ENCODE peak calls at places on chromosomes 12 and 14, in nine cellular contexts. One of them, this sample, is unnamed.

GRCh38 chr12:106079148-106079738 is 59.5 kb downstream of the NUAK1 start:
- DNase-seq in MM.1S: no peak
- DNase-seq in MCF 10A: no peak
- DNase-seq in fibroblast of mammary gland: no peak
- DNase-seq in GM20000: no peak
- DNase-seq in ovary: no peak
- DNase-seq in sigmoid colon: no peak
- DNase-seq in GM06990: no peak
- DNase-seq in chondrocyte: no peak
- DNase-seq in this sample: no peak

GRCh38 chr12:91413591-91413990 is 231.0 kb upstream of the DCN start:
- DNase-seq in fibroblast of mammary gland: peak; percentile 55
- DNase-seq in GM20000: no peak
- DNase-seq in MM.1S: no peak
- DNase-seq in chondrocyte: no peak
- DNase-seq in GM06990: no peak
- DNase-seq in MCF 10A: peak; percentile 85
- DNase-seq in sigmoid colon: no peak
- DNase-seq in ovary: no peak
- DNase-seq in this sample: peak; percentile 82

GRCh38 chr14:55130194-55130550 is 1.1 kb downstream of the LGALS3 start:
- DNase-seq in ovary: no peak
- DNase-seq in sigmoid colon: no peak
- DNase-seq in MM.1S: no peak
- DNase-seq in fibroblast of mammary gland: peak; percentile 75
- DNase-seq in GM06990: no peak
- DNase-seq in MCF 10A: peak; percentile 79
- DNase-seq in GM20000: no peak
- DNase-seq in chondrocyte: no peak
- DNase-seq in this sample: no peak

GRCh38 chr12:26238341-26239126 is 43.2 kb downstream of the SSPN start:
- DNase-seq in chondrocyte: no peak
- DNase-seq in sigmoid colon: no peak
- DNase-seq in GM20000: no peak
- DNase-seq in GM06990: no peak
- DNase-seq in ovary: no peak
- DNase-seq in MM.1S: no peak
- DNase-seq in MCF 10A: peak; percentile 5
- DNase-seq in fibroblast of mammary gland: peak; percentile 25
- DNase-seq in this sample: no peak

GRCh38 chr12:117063162-117063911 is 35.9 kb downstream of the TESC start:
- DNase-seq in MM.1S: no peak
- DNase-seq in fibroblast of mammary gland: no peak
- DNase-seq in chondrocyte: no peak
- DNase-seq in GM06990: peak; percentile 41
- DNase-seq in sigmoid colon: no peak
- DNase-seq in GM20000: no peak
- DNase-seq in ovary: no peak
- DNase-seq in MCF 10A: no peak
- DNase-seq in this sample: no peak

GRCh38 chr12:110343114-110343513 is 60.4 kb downstream of the ANAPC7 start:
- DNase-seq in MM.1S: no peak
- DNase-seq in GM06990: no peak
- DNase-seq in GM20000: no peak
- DNase-seq in sigmoid colon: no peak
- DNase-seq in chondrocyte: no peak
- DNase-seq in ovary: no peak
- DNase-seq in MCF 10A: no peak
- DNase-seq in fibroblast of mammary gland: no peak
- DNase-seq in this sample: no peak

GRCh38 chr12:2785017-2785416 is 9.8 kb upstream of the FKBP4 start:
- DNase-seq in GM06990: no peak
- DNase-seq in ovary: no peak
- DNase-seq in GM20000: no peak
- DNase-seq in MM.1S: no peak
- DNase-seq in fibroblast of mammary gland: no peak
- DNase-seq in MCF 10A: no peak
- DNase-seq in sigmoid colon: no peak
- DNase-seq in chondrocyte: no peak
- DNase-seq in this sample: no peak

GRCh38 chr12:46451276-46452021 is 78.9 kb upstream of the SLC38A2 start:
- DNase-seq in fibroblast of mammary gland: no peak
- DNase-seq in MM.1S: no peak
- DNase-seq in GM20000: no peak
- DNase-seq in ovary: no peak
- DNase-seq in MCF 10A: no peak
- DNase-seq in sigmoid colon: no peak
- DNase-seq in chondrocyte: no peak
- DNase-seq in GM06990: no peak
- DNase-seq in this sample: no peak

GRCh38 chr12:127822743-127823433 is 444.1 kb upstream of the TMEM132C start:
- DNase-seq in GM20000: no peak
- DNase-seq in sigmoid colon: no peak
- DNase-seq in fibroblast of mammary gland: no peak
- DNase-seq in chondrocyte: no peak
- DNase-seq in MM.1S: no peak
- DNase-seq in GM06990: no peak
- DNase-seq in ovary: no peak
- DNase-seq in MCF 10A: no peak
- DNase-seq in this sample: no peak

GRCh38 chr12:54279227-54279631 is 693 bp downstream of the CBX5 start:
- DNase-seq in fibroblast of mammary gland: no peak
- DNase-seq in GM20000: no peak
- DNase-seq in sigmoid colon: no peak
- DNase-seq in MCF 10A: no peak
- DNase-seq in MM.1S: no peak
- DNase-seq in ovary: no peak
- DNase-seq in GM06990: no peak
- DNase-seq in chondrocyte: no peak
- DNase-seq in this sample: no peak

GRCh38 chr12:89619764-89620163 is 88.9 kb downstream of the ATP2B1 start:
- DNase-seq in fibroblast of mammary gland: no peak
- DNase-seq in MCF 10A: no peak
- DNase-seq in GM06990: no peak
- DNase-seq in MM.1S: no peak
- DNase-seq in sigmoid colon: no peak
- DNase-seq in GM20000: no peak
- DNase-seq in ovary: no peak
- DNase-seq in chondrocyte: no peak
- DNase-seq in this sample: no peak

GRCh38 chr12:125549171-125549570 is 483.9 kb downstream of the AACS start:
- DNase-seq in fibroblast of mammary gland: no peak
- DNase-seq in sigmoid colon: no peak
- DNase-seq in MM.1S: no peak
- DNase-seq in GM06990: no peak
- DNase-seq in GM20000: no peak
- DNase-seq in ovary: no peak
- DNase-seq in MCF 10A: no peak
- DNase-seq in chondrocyte: no peak
- DNase-seq in this sample: no peak

DNA sequence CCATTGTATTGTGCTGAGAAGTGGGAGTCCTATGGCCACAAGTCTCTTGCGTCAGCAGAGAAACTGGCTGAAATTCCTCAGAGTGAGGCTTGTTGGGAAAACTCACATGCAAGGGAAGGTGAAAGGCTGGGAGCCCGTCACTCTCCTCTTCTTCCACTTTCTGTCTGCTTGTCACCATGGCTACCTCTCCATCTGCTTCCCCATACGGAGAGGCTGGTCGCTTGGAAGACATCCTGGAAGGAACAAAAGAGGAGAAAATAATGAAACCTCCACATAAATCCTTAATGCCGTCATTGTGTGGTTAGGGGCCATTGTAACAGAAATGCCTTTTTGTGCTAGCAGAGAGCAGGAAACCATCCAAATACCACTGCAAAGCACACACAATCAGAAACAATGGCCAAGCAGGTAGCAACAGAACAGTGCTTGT is 53.7 kb downstream of the SOX5 start:
- DNase-seq in ovary: no peak
- DNase-seq in MM.1S: no peak
- DNase-seq in sigmoid colon: no peak
- DNase-seq in fibroblast of mammary gland: no peak
- DNase-seq in GM20000: no peak
- DNase-seq in chondrocyte: no peak
- DNase-seq in GM06990: no peak
- DNase-seq in MCF 10A: no peak
- DNase-seq in this sample: no peak
- TF ChIP-seq CTCF in ovary: no peak
- TF ChIP-seq CTCF in MM.1S: no peak
- TF ChIP-seq CTCF in sigmoid colon: no peak
- TF ChIP-seq CTCF in fibroblast of mammary gland: no peak
- TF ChIP-seq CTCF in GM20000: no peak
- TF ChIP-seq CTCF in chondrocyte: no peak
- TF ChIP-seq CTCF in GM06990: no peak
- TF ChIP-seq CTCF in MCF 10A: no peak
- TF ChIP-seq CTCF in this sample: no peak

GRCh38 chr14:57987596-57988300 is 121.9 kb upstream of the SLC35F4 start:
- DNase-seq in MCF 10A: no peak
- DNase-seq in GM20000: no peak
- DNase-seq in ovary: no peak
- DNase-seq in chondrocyte: no peak
- DNase-seq in sigmoid colon: no peak
- DNase-seq in GM06990: no peak
- DNase-seq in MM.1S: no peak
- DNase-seq in fibroblast of mammary gland: no peak
- DNase-seq in this sample: no peak

GRCh38 chr14:57987051-57987450 is 121.2 kb upstream of the SLC35F4 start:
- DNase-seq in chondrocyte: no peak
- DNase-seq in GM06990: no peak
- DNase-seq in MM.1S: no peak
- DNase-seq in ovary: no peak
- DNase-seq in sigmoid colon: no peak
- DNase-seq in MCF 10A: no peak
- DNase-seq in fibroblast of mammary gland: peak; percentile 27
- DNase-seq in GM20000: no peak
- DNase-seq in this sample: peak; percentile 4

GRCh38 chr14:57988445-57988844 is 122.6 kb upstream of the SLC35F4 start:
- DNase-seq in MCF 10A: no peak
- DNase-seq in sigmoid colon: no peak
- DNase-seq in MM.1S: no peak
- DNase-seq in ovary: no peak
- DNase-seq in GM06990: no peak
- DNase-seq in fibroblast of mammary gland: no peak
- DNase-seq in GM20000: no peak
- DNase-seq in chondrocyte: no peak
- DNase-seq in this sample: no peak

GRCh38 chr14:57991353-57991752 is 125.5 kb upstream of the SLC35F4 start:
- DNase-seq in MM.1S: no peak
- DNase-seq in MCF 10A: no peak
- DNase-seq in GM06990: no peak
- DNase-seq in ovary: no peak
- DNase-seq in GM20000: no peak
- DNase-seq in sigmoid colon: no peak
- DNase-seq in chondrocyte: no peak
- DNase-seq in fibroblast of mammary gland: no peak
- DNase-seq in this sample: no peak
- TF ChIP-seq CTCF in MM.1S: no peak
- TF ChIP-seq CTCF in MCF 10A: no peak
- TF ChIP-seq CTCF in GM06990: no peak
- TF ChIP-seq CTCF in ovary: no peak
- TF ChIP-seq CTCF in GM20000: no peak
- TF ChIP-seq CTCF in sigmoid colon: no peak
- TF ChIP-seq CTCF in chondrocyte: no peak
- TF ChIP-seq CTCF in fibroblast of mammary gland: no peak
- TF ChIP-seq CTCF in this sample: no peak

GRCh38 chr12:68481181-68481941 is 129.3 kb upstream of the RAP1B start:
- DNase-seq in chondrocyte: no peak
- DNase-seq in MCF 10A: no peak
- DNase-seq in ovary: no peak
- DNase-seq in GM20000: peak; percentile 38
- DNase-seq in fibroblast of mammary gland: peak; percentile 34
- DNase-seq in sigmoid colon: no peak
- DNase-seq in GM06990: peak; percentile 68
- DNase-seq in MM.1S: peak; percentile 65
- DNase-seq in this sample: peak; percentile 39

GRCh38 chr12:68480526-68480925 is 130.2 kb upstream of the RAP1B start:
- DNase-seq in GM06990: no peak
- DNase-seq in fibroblast of mammary gland: no peak
- DNase-seq in MCF 10A: no peak
- DNase-seq in MM.1S: no peak
- DNase-seq in GM20000: no peak
- DNase-seq in ovary: no peak
- DNase-seq in sigmoid colon: no peak
- DNase-seq in chondrocyte: no peak
- DNase-seq in this sample: no peak

GRCh38 chr12:68482014-68482413 is 128.7 kb upstream of the RAP1B start:
- DNase-seq in MCF 10A: no peak
- DNase-seq in GM06990: no peak
- DNase-seq in MM.1S: no peak
- DNase-seq in fibroblast of mammary gland: no peak
- DNase-seq in GM20000: no peak
- DNase-seq in ovary: no peak
- DNase-seq in chondrocyte: no peak
- DNase-seq in sigmoid colon: no peak
- DNase-seq in this sample: peak; percentile 20

GRCh38 chr12:68482660-68483059 is 128.0 kb upstream of the RAP1B start:
- DNase-seq in MCF 10A: no peak
- DNase-seq in GM06990: peak; percentile 32
- DNase-seq in MM.1S: peak; percentile 96
- DNase-seq in fibroblast of mammary gland: no peak
- DNase-seq in ovary: no peak
- DNase-seq in chondrocyte: no peak
- DNase-seq in GM20000: peak; percentile 53
- DNase-seq in sigmoid colon: no peak
- DNase-seq in this sample: no peak

GRCh38 chr12:68483592-68484373 is 126.9 kb upstream of the RAP1B start:
- DNase-seq in sigmoid colon: no peak
- DNase-seq in MM.1S: peak; percentile 69
- DNase-seq in ovary: no peak
- DNase-seq in fibroblast of mammary gland: peak; percentile 64
- DNase-seq in GM06990: no peak
- DNase-seq in chondrocyte: no peak
- DNase-seq in MCF 10A: peak; percentile 6
- DNase-seq in GM20000: no peak
- DNase-seq in this sample: peak; percentile 72
- TF ChIP-seq CTCF in sigmoid colon: no peak
- TF ChIP-seq CTCF in MM.1S: peak; percentile 6
- TF ChIP-seq CTCF in ovary: no peak
- TF ChIP-seq CTCF in fibroblast of mammary gland: no peak
- TF ChIP-seq CTCF in GM06990: no peak
- TF ChIP-seq CTCF in chondrocyte: no peak
- TF ChIP-seq CTCF in MCF 10A: no peak
- TF ChIP-seq CTCF in GM20000: no peak
- TF ChIP-seq CTCF in this sample: no peak

DNA sequence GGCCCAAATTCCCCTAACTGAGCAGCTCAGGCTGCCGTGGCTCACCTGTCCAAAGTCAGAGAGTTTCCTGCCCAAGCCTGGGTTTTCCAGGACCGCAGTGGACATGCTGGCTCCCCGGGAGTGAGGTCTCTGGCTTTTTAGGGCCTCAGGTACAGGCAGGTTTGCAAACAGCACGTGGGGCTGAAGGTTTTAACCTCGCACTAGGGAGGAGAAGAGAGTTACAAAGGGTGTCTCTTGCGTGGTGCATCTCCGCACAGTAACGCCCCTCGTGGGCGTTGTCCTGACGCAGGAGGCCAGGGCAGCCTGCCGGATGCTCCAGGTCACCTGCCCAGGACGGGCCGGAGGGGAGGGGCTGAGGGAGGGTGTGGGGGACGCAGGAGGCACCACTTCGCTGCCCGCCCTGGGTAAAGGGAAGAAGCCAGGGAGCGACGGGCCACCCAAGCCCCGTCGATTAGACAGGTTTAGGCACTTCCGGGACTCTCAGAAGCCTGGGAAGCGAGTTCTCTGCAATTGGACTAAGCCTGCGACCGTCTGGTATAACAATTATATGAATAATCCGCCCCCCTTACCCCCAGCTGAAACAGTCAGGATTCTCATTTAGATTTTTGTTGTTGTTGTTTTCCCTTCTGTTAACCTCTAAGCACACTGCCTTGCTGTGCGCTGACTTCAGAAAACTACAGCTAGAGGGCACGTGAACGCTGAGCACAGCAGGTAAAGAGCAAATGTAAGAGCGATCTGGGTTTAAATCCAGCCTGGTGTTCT is at the start of gene PAH:
- DNase-seq in MCF 10A: no peak
- DNase-seq in MM.1S: no peak
- DNase-seq in fibroblast of mammary gland: no peak
- DNase-seq in GM20000: peak; percentile 22
- DNase-seq in chondrocyte: no peak
- DNase-seq in sigmoid colon: no peak
- DNase-seq in GM06990: peak; percentile 39
- DNase-seq in ovary: no peak
- DNase-seq in this sample: no peak
- TF ChIP-seq CTCF in MCF 10A: no peak
- TF ChIP-seq CTCF in MM.1S: peak; percentile 5
- TF ChIP-seq CTCF in fibroblast of mammary gland: no peak
- TF ChIP-seq CTCF in GM20000: no peak
- TF ChIP-seq CTCF in chondrocyte: no peak
- TF ChIP-seq CTCF in sigmoid colon: no peak
- TF ChIP-seq CTCF in GM06990: peak; percentile 20
- TF ChIP-seq CTCF in ovary: no peak
- TF ChIP-seq CTCF in this sample: no peak